ENCODE peak calls at places on chromosomes 11 and 22, in five cellular contexts. One of them, this sample, is unnamed.
A peak's percentile ranks its signal among the peaks of the same experiment; 100 is the strongest.

GRCh38 chr11:117107701-117108590 is 9.7 kb upstream of the SIK3 start:
- DNase-seq in HepG2: no peak
- DNase-seq in K562: no peak
- DNase-seq in H1: no peak
- DNase-seq in IMR-90: peak; percentile 68
- DNase-seq in this sample: no peak

GRCh38 chr22:46300491-46300890 is 3.8 kb downstream of the GTSE1 start:
- DNase-seq in K562: no peak
- DNase-seq in IMR-90: no peak
- DNase-seq in H1: no peak
- DNase-seq in HepG2: no peak
- DNase-seq in this sample: no peak

GRCh38 chr11:11279956-11280689 is 72.9 kb downstream of the CSNK2A3 start:
- DNase-seq in K562: no peak
- DNase-seq in H1: no peak
- DNase-seq in IMR-90: peak; percentile 67
- DNase-seq in HepG2: peak; percentile 8
- DNase-seq in this sample: no peak

GRCh38 chr11:2803186-2804057 is 82.2 kb downstream of the CDKN1C start:
- DNase-seq in HepG2: no peak
- DNase-seq in IMR-90: no peak
- DNase-seq in H1: peak; percentile 46
- DNase-seq in K562: no peak
- DNase-seq in this sample: no peak

GRCh38 chr11:20055312-20055711 is 105.0 kb downstream of the DBX1 start:
- DNase-seq in IMR-90: no peak
- DNase-seq in K562: no peak
- DNase-seq in H1: no peak
- DNase-seq in HepG2: no peak
- DNase-seq in this sample: no peak

GRCh38 chr11:118911880-118912741 is 13.6 kb downstream of the BCL9L start:
- DNase-seq in HepG2: peak; percentile 83
- DNase-seq in IMR-90: peak; percentile 93
- DNase-seq in H1: peak; percentile 86
- DNase-seq in K562: peak; percentile 94
- DNase-seq in this sample: peak; percentile 94

GRCh38 chr11:3747704-3748103 is 49.6 kb downstream of the NUP98 start:
- DNase-seq in K562: no peak
- DNase-seq in IMR-90: peak; percentile 89
- DNase-seq in HepG2: no peak
- DNase-seq in H1: no peak
- DNase-seq in this sample: peak; percentile 15

GRCh38 chr11:72629266-72629665 is 45.0 kb downstream of the PDE2A start:
- DNase-seq in K562: no peak
- DNase-seq in IMR-90: no peak
- DNase-seq in H1: no peak
- DNase-seq in HepG2: no peak
- DNase-seq in this sample: no peak

GRCh38 chr11:31816467-31817053 is 5.4 kb upstream of the PAX6 start:
- DNase-seq in IMR-90: no peak
- DNase-seq in K562: peak; percentile 21
- DNase-seq in H1: peak; percentile 74
- DNase-seq in HepG2: no peak
- DNase-seq in this sample: no peak

GRCh38 chr11:94880216-94880615 is 93.1 kb downstream of the CWC15 start:
- DNase-seq in H1: no peak
- DNase-seq in HepG2: peak; percentile 44
- DNase-seq in K562: no peak
- DNase-seq in IMR-90: peak; percentile 51
- DNase-seq in this sample: peak; percentile 74

GRCh38 chr22:19051381-19051780 is 70.8 kb downstream of the DGCR2 start:
- DNase-seq in HepG2: no peak
- DNase-seq in H1: no peak
- DNase-seq in IMR-90: no peak
- DNase-seq in K562: peak; percentile 41
- DNase-seq in this sample: no peak

GRCh38 chr11:42764936-42765335 is 546.9 kb upstream of the API5 start:
- DNase-seq in H1: no peak
- DNase-seq in IMR-90: no peak
- DNase-seq in HepG2: no peak
- DNase-seq in K562: no peak
- DNase-seq in this sample: no peak

GRCh38 chr11:42766191-42766590 is 545.6 kb upstream of the API5 start:
- DNase-seq in H1: no peak
- DNase-seq in K562: no peak
- DNase-seq in IMR-90: no peak
- DNase-seq in HepG2: no peak
- DNase-seq in this sample: no peak

GRCh38 chr11:42762348-42762747 is 549.4 kb upstream of the API5 start:
- DNase-seq in HepG2: no peak
- DNase-seq in K562: no peak
- DNase-seq in IMR-90: no peak
- DNase-seq in H1: no peak
- DNase-seq in this sample: no peak
- TF ChIP-seq MAFK in HepG2: no peak
- TF ChIP-seq MAFK in K562: no peak
- TF ChIP-seq MAFK in IMR-90: no peak
- TF ChIP-seq MAFK in H1: no peak
- TF ChIP-seq MAFK in this sample: no peak

GRCh38 chr11:109644158-109644557 is 222.2 kb downstream of the C11orf87 start:
- DNase-seq in HepG2: no peak
- DNase-seq in H1: no peak
- DNase-seq in IMR-90: no peak
- DNase-seq in K562: no peak
- DNase-seq in this sample: no peak

DNA sequence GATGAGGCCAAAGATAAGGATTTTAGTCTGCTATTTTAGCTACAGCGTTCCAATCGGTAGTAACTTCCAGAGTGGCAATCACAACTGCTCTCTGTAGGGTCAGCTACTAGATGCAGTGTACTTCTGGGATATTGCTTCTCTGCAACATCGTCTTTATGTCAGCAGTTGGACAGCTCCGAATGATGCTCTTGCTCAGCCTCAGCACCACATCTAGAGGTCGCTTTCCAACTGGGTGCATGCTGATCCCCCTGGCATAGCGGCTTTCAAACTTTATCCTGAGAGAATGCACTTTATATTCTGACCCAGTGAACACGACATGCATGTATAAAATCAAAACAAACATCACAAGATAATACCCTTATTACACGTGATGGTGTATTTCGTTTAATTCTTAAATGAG is 219.6 kb downstream of the C11orf87 start:
- DNase-seq in K562: no peak
- DNase-seq in HepG2: peak; percentile 3
- DNase-seq in IMR-90: peak; percentile 38
- DNase-seq in H1: no peak
- DNase-seq in this sample: peak; percentile 0
- TF ChIP-seq CEBPB in K562: no peak
- TF ChIP-seq CEBPB in HepG2: no peak
- TF ChIP-seq CEBPB in IMR-90: no peak
- TF ChIP-seq CEBPB in H1: no peak
- TF ChIP-seq CEBPB in this sample: no peak

DNA sequence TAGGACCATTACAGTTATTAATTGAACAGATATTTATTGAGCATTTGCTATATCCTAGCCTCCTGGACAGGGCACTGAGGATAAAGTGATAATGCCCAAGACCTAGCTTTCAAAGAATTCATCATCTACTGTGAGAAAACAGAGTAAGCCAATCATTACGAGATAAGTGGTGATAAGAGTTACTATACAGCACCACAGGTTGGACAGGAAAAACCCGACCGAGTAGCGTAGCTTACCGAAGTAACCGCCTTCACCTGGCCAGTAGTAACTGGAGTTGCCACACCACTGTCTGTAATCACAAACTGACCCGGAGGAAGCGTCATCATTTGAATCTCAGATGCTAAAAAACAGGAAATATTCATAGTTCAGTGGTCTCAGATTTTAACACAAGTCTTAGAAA is 10.0 kb upstream of the NFRKB start:
- DNase-seq in IMR-90: no peak
- DNase-seq in H1: no peak
- DNase-seq in K562: no peak
- DNase-seq in HepG2: no peak
- DNase-seq in this sample: no peak
- TF ChIP-seq MAFK in IMR-90: no peak
- TF ChIP-seq MAFK in H1: no peak
- TF ChIP-seq MAFK in K562: no peak
- TF ChIP-seq MAFK in HepG2: no peak
- TF ChIP-seq MAFK in this sample: no peak

GRCh38 chr11:106047636-106048035 is 25.6 kb upstream of the MSANTD4 start:
- DNase-seq in IMR-90: no peak
- DNase-seq in HepG2: no peak
- DNase-seq in H1: no peak
- DNase-seq in K562: no peak
- DNase-seq in this sample: no peak
- TF ChIP-seq CEBPB in IMR-90: no peak
- TF ChIP-seq CEBPB in HepG2: no peak
- TF ChIP-seq CEBPB in H1: no peak
- TF ChIP-seq CEBPB in K562: no peak
- TF ChIP-seq CEBPB in this sample: no peak